ENCODE peak calls at places on chromosomes 12 and 14, in seven cellular contexts. B is K562, Q is posterior vena cava, N is neuronal stem cell, P is omental fat pad, A is A549, W is RCC 7860. O is an unnamed sample.

GRCh38 chr12:38776657-38777056 is 128.7 kb downstream of the CPNE8 start:
- DNase-seq in B (no peak), Q (no peak), N (no peak), P (no peak), W (no peak), A (no peak), O (no peak)

GRCh38 chr14:61514006-61514830 is 181.1 kb upstream of the HIF1A start:
- DNase-seq in W (no peak), A (no peak), Q (no peak), N (no peak), P (no peak), B (no peak), O (no peak)

GRCh38 chr14:47821134-47821533 is 145.7 kb upstream of the MDGA2 start:
- DNase-seq in A (no peak), B (no peak), W (no peak), Q (no peak), N (no peak), P (no peak), O (no peak)

GRCh38 chr12:69240625-69240984 is 1.2 kb downstream of the CPSF6 start:
- DNase-seq in A (peak), Q (no peak), N (no peak), B (no peak), P (no peak), W (no peak), O (no peak)

GRCh38 chr14:94164685-94165431 is 9.3 kb upstream of the PPP4R4 start:
- DNase-seq in P (no peak), A (no peak), N (no peak), W (no peak), Q (no peak), B (no peak), O (no peak)

GRCh38 chr12:114476159-114476558 is 70.2 kb upstream of the TBX5 start:
- DNase-seq in N (no peak), B (no peak), A (peak), P (no peak), Q (no peak), W (no peak), O (no peak)

GRCh38 chr12:123113038-123113437 is 37.9 kb downstream of the PITPNM2 start:
- DNase-seq in A (no peak), Q (no peak), W (no peak), P (no peak), B (no peak), N (no peak), O (no peak)

GRCh38 chr12:26803552-26803951 is 29.4 kb downstream of the ITPR2 start:
- DNase-seq in P (no peak), N (no peak), A (peak), W (peak), B (no peak), Q (no peak), O (no peak)

GRCh38 chr14:60327447-60328331 is 78.7 kb downstream of the PPM1A start:
- DNase-seq in N (no peak), P (no peak), B (no peak), A (peak), W (no peak), Q (no peak), O (no peak)

GRCh38 chr12:52579468-52580450 is 6.1 kb upstream of the KRT74 start:
- DNase-seq in W (no peak), Q (no peak), A (no peak), N (no peak), P (no peak), B (no peak), O (no peak)

GRCh38 chr14:57634335-57634734 is 140.7 kb upstream of the CCDC198 start:
- DNase-seq in N (no peak), A (no peak), Q (no peak), B (no peak), P (no peak), W (no peak), O (no peak)

GRCh38 chr12:54601841-54602240 is 13.4 kb upstream of the PPP1R1A start:
- DNase-seq in A (no peak), P (no peak), B (no peak), N (no peak), W (no peak), Q (no peak), O (no peak)

GRCh38 chr12:31204995-31205582 is 120.9 kb downstream of the SINHCAF start:
- DNase-seq in B (no peak), A (no peak), Q (no peak), P (no peak), N (no peak), W (no peak), O (no peak)

GRCh38 chr12:52945389-52946232 is 3.3 kb upstream of the KRT18 start:
- DNase-seq in P (no peak), N (no peak), B (peak), W (peak), Q (no peak), A (peak), O (no peak)

GRCh38 chr12:57888407-57889157 is 42.1 kb upstream of the CTDSP2 start:
- DNase-seq in Q (peak), B (no peak), A (no peak), N (no peak), W (peak), P (no peak), O (peak)

GRCh38 chr12:47802312-47802711 is 17.4 kb downstream of the HDAC7 start:
- DNase-seq in W (no peak), B (no peak), N (no peak), A (no peak), P (no peak), Q (peak), O (no peak)

GRCh38 chr12:113056631-113057488 is at the start of gene DTX1:
- DNase-seq in B (peak), W (no peak), P (no peak), N (no peak), A (no peak), Q (no peak), O (no peak)

GRCh38 chr12:11761869-11762567 is 112.5 kb downstream of the ETV6 start:
- DNase-seq in P (no peak), B (no peak), W (no peak), N (no peak), Q (no peak), A (no peak), O (no peak)

GRCh38 chr12:80100566-80100965 is 1.2 kb downstream of the OTOGL start:
- DNase-seq in B (no peak), W (no peak), A (no peak), P (no peak), Q (no peak), N (no peak), O (no peak)

GRCh38 chr12:21336656-21337055 is 1.9 kb upstream of the SLCO1A2 start:
- DNase-seq in P (no peak), N (no peak), A (peak), W (no peak), B (no peak), Q (no peak), O (no peak)

GRCh38 chr14:65438266-65438933 is 25.9 kb downstream of the FUT8 start:
- DNase-seq in A (no peak), N (no peak), Q (no peak), B (no peak), W (no peak), P (no peak), O (no peak)

GRCh38 chr12:131134523-131135310 is 181.0 kb downstream of the ADGRD1 start:
- DNase-seq in N (no peak), P (no peak), Q (no peak), A (no peak), W (no peak), B (no peak), O (no peak)

GRCh38 chr14:83860757-83861156 is 1669.2 kb upstream of the FLRT2 start:
- DNase-seq in N (no peak), P (no peak), A (no peak), B (no peak), W (no peak), Q (no peak), O (no peak)

GRCh38 chr14:35299708-35300107 is 7.5 kb downstream of the PSMA6 start:
- DNase-seq in Q (no peak), A (no peak), B (no peak), P (no peak), N (no peak), W (no peak), O (no peak)

GRCh38 chr12:18146375-18146774 is 56.4 kb upstream of the RERGL start:
- DNase-seq in A (no peak), N (no peak), W (no peak), P (no peak), B (no peak), Q (no peak), O (no peak)

GRCh38 chr12:54744590-54744989 is 96.4 kb upstream of the DCD start:
- DNase-seq in A (no peak), Q (no peak), B (no peak), N (no peak), W (no peak), P (no peak), O (no peak)

O was measured in H54.